ENCODE peak calls at places on chromosomes 13 and 19, in five cellular contexts. S is activated T-cell treated with anti-CD3 and anti-CD28 coated beads, Interleukin-2, amount 50 U/mL, for 72 hours; M is Kasumi-1; F is CD4-positive, CD25-positive, alpha-beta regulatory T cell; R is astrocyte of the spinal cord. G is an unnamed sample.

GRCh38 chr19:55301459-55302331 is 17.9 kb downstream of the BRSK1 start:
- DNase-seq in F (peak), R (peak), M (peak), S (peak), G (peak)

GRCh38 chr13:91813255-91813654 is 414.8 kb downstream of the GPC5 start:
- DNase-seq in S (no peak), M (no peak), R (no peak), F (no peak), G (no peak)

GRCh38 chr19:50492303-50493052 is 15.8 kb upstream of the GARIN5A start:
- DNase-seq in S (peak), M (peak), F (no peak), R (no peak), G (no peak)

GRCh38 chr13:33318744-33319143 is 33.2 kb upstream of the STARD13 start:
- DNase-seq in M (no peak), R (no peak), S (no peak), F (no peak), G (no peak)

GRCh38 chr19:53877361-53877766 is 4.6 kb upstream of the PRKCG start:
- DNase-seq in R (no peak), M (no peak), S (peak), F (peak), G (no peak)

GRCh38 chr13:32285633-32285965 is 29.6 kb downstream of the ZAR1L start:
- DNase-seq in R (no peak), M (no peak), S (no peak), F (no peak), G (no peak)

GRCh38 chr19:58033741-58034475 is at the start of gene ZSCAN1:
- DNase-seq in R (peak), F (no peak), M (no peak), S (peak), G (peak)

GRCh38 chr13:85828094-85828684 is 29.0 kb upstream of the SLITRK6 start:
- DNase-seq in S (no peak), F (no peak), R (peak), M (peak), G (no peak)

GRCh38 chr19:9061879-9062278 is 25.0 kb upstream of the OR1M1 start:
- DNase-seq in M (no peak), R (no peak), S (no peak), F (no peak), G (no peak)

GRCh38 chr19:2813235-2814160 is 6.2 kb upstream of the ZNF554 start:
- DNase-seq in M (no peak), R (no peak), F (no peak), S (no peak), G (no peak)

G was measured in colonic mucosa.